ENCODE peak calls at places on chromosomes 2 and 18, in eight cellular contexts. C is adrenal gland, W is cardiac muscle cell, S is IMR-90, B is gastrocnemius medialis, O is ovary, F is fibroblast of lung, T is GM23248. E is an unnamed sample. For H3K4me1 and H3K27me3, the result is how much of the 10 kb centered on the place peaks cover.

GRCh38 chr2:9768388-9768787 is 74.9 kb upstream of the TAF1B start:
- DNase-seq in C (peak), W (peak), S (no peak), B (no peak), O (no peak), F (no peak), T (no peak), E (no peak)

GRCh38 chr2:181678033-181678586 is 2.2 kb downstream of the NEUROD1 start:
- DNase-seq in C (peak), W (peak), S (peak), B (no peak), O (peak), F (peak), T (peak), E (peak)

GRCh38 chr2:88055049-88055435 is 541 bp downstream of the KRCC1 start:
- DNase-seq in C (no peak), W (no peak), S (peak), B (no peak), O (no peak), F (peak), T (peak), E (peak)

GRCh38 chr2:124317628-124318027 is 292.5 kb downstream of the CNTNAP5 start:
- DNase-seq in C (no peak), W (no peak), S (no peak), B (no peak), O (no peak), F (no peak), T (no peak), E (no peak)

GRCh38 chr2:128342550-128342949 is 23.9 kb upstream of the HS6ST1 start:
- DNase-seq in C (no peak), W (no peak), S (no peak), B (no peak), O (no peak), F (no peak), T (no peak), E (no peak)

GRCh38 chr2:105746177-105747080 is 1.7 kb downstream of the NCK2 start:
- DNase-seq in C (no peak), W (peak), S (no peak), B (peak), O (peak), F (no peak), T (no peak), E (peak)

GRCh38 chr2:67613227-67613626 is 216.1 kb downstream of the ETAA1 start:
- DNase-seq in C (no peak), W (no peak), S (no peak), B (no peak), O (no peak), F (no peak), T (no peak), E (no peak)

GRCh38 chr2:20514596-20515269 is 67.9 kb downstream of the RHOB start:
- DNase-seq in C (no peak), W (no peak), S (peak), B (no peak), O (no peak), F (peak), T (peak), E (peak)

GRCh38 chr18:48753741-48754140 is 197.0 kb downstream of the SMAD7 start:
- DNase-seq in C (no peak), W (no peak), S (no peak), B (no peak), O (no peak), F (peak), T (no peak), E (no peak)

GRCh38 chr18:74949611-74950010 is 259.3 kb downstream of the PTGR3 start:
- DNase-seq in C (no peak), W (peak), S (no peak), B (no peak), O (no peak), F (peak), T (no peak), E (no peak)

GRCh38 chr2:181468313-181468712 is 11.1 kb downstream of the ITGA4 start:
- DNase-seq in C (no peak), W (peak), S (no peak), B (no peak), O (no peak), F (peak), T (peak), E (no peak)

GRCh38 chr2:52222128-52222527 is 1190.2 kb upstream of the NRXN1 start:
- DNase-seq in C (no peak), W (no peak), S (peak), B (no peak), O (no peak), F (peak), T (peak), E (peak)

DNA sequence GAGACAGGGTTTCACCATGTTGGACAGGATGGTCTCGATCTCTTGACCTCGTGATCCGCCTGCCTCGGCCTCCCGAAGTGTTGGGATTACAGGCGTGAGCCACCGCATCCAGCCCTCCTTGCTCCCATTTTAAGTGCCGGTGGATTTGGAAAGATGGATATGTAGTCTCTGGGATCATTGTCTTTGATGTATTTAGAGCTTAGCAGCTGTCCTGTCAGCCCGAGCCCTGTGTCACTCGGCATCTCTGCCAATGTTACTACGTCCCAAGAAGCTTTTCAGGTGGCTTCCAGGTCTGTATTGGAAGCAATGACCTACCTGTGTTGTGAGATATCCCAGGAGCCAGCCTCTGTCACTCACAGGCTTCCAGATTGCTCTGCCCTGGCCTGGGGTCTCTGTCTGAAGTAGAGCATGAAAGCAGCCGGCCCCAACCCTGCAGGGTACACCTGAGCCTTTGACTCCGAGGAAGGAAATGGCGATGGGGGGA is 35.3 kb downstream of the MAP4K4 start:
- DNase-seq in C (no peak), W (no peak), S (no peak), B (no peak), O (no peak), F (no peak), T (no peak), E (no peak)
- H3K4me1 ChIP-seq in C (under half), W (under half), S (under half), B (half or more), O (under half), F (under half), T (half or more), E (half or more)

GRCh38 chr2:28525481-28525880 is 29.6 kb downstream of the PLB1 start:
- DNase-seq in C (no peak), W (no peak), S (no peak), B (no peak), O (no peak), F (no peak), T (no peak), E (no peak)

GRCh38 chr2:28523873-28524272 is 28.0 kb downstream of the PLB1 start:
- DNase-seq in C (no peak), W (no peak), S (no peak), B (no peak), O (no peak), F (no peak), T (no peak), E (no peak)

GRCh38 chr2:28527196-28527595 is 31.3 kb downstream of the PLB1 start:
- DNase-seq in C (no peak), W (peak), S (no peak), B (no peak), O (no peak), F (no peak), T (no peak), E (no peak)

GRCh38 chr2:28528206-28528605 is 32.3 kb downstream of the PLB1 start:
- DNase-seq in C (no peak), W (peak), S (no peak), B (peak), O (no peak), F (no peak), T (no peak), E (no peak)

GRCh38 chr2:28526733-28527132 is 30.9 kb downstream of the PLB1 start:
- DNase-seq in C (no peak), W (no peak), S (no peak), B (no peak), O (no peak), F (no peak), T (no peak), E (no peak)
- H3K27me3 ChIP-seq in C (under half), W (under half), S (half or more), B (under half), O (under half), F (under half), T (under half), E (half or more)

GRCh38 chr2:222208010-222208690 is 90.6 kb downstream of the PAX3 start:
- DNase-seq in C (no peak), W (peak), S (no peak), B (no peak), O (no peak), F (peak), T (no peak), E (no peak)
- H3K4me1 ChIP-seq in C (under half), W (under half), S (under half), B (under half), O (under half), F (under half), T (under half), E (under half)

GRCh38 chr2:118227698-118228508 is 139.6 kb downstream of the INSIG2 start:
- DNase-seq in C (no peak), W (no peak), S (no peak), B (peak), O (no peak), F (no peak), T (peak), E (no peak)
- H3K27me3 ChIP-seq in C (under half), W (under half), S (under half), B (under half), O (under half), F (under half), T (under half), E (under half)

DNA sequence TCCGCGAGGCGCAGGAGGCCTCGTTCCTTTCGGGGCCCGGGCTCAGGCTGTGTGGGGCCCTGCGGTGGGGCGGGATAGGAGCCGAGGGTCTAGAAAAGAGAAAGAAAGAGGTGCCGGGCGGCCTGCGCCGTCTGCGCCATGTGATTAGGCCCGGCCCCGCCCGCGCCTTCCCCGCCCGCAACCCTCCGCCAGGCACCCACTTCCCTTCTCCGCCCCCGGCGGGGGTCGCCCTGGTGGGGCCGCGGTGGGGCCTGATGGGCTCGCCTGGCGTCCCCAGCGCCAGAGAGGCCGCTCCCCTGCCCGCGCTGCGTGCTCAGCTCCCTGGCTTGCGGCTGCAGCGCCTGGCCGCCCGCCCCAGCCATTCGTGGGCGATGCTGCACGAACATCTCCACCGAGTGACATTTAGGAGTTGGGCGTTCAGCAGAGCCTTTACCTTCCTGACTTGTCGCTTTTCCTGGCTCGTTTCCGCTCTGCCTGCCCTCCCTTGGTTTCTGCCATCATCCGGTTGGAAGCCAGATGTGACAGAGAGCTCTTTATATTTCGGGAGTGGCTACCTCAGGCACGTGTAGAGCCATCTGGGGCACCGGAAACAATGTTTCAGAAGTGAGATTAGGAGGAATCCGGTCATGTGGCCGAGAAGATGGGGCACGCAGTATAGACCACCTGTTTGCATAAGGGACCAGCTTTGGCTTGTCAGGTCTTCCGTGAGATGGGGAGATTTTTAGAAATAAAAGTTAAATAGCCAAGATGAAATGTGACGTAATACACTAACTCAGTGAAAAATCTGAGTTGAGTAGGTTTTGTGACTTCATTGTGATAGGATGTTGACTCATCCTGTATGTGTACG is 1.1 kb downstream of the GLS start:
- DNase-seq in C (peak), W (peak), S (peak), B (peak), O (peak), F (peak), T (peak), E (peak)
- H3K4me1 ChIP-seq in C (under half), W (under half), S (under half), B (under half), O (under half), F (under half), T (under half), E (under half)

E was measured in adipocyte.